ENCODE peak calls at places on chromosomes 4 and X, in five cellular contexts. One of them, this sample, is unnamed.
A peak's percentile ranks its signal among the peaks of the same experiment; 100 is the strongest.

GRCh38 chr4:119733431-119733830 is 104.8 kb upstream of the PDE5A start:
- DNase-seq in kidney glomerular epithelial cell: peak; percentile 24
- DNase-seq in stimulated activated CD8-positive, alpha-beta memory T cell treated with anti-CD3 and anti-CD28 coated beads, Interleukin-12 subunit alpha, Interleukin-12 subunit beta, amount 100 ng/mL, for 4 hours: no peak
- DNase-seq in sciatic nerve: no peak
- DNase-seq in activated CD8-positive, alpha-beta memory T cell treated with anti-CD3 and anti-CD28 coated beads for 24 hours: no peak
- DNase-seq in this sample: no peak

GRCh38 chr4:168630445-168631187 is 133.8 kb downstream of the PALLD start:
- DNase-seq in activated CD8-positive, alpha-beta memory T cell treated with anti-CD3 and anti-CD28 coated beads for 24 hours: no peak
- DNase-seq in sciatic nerve: no peak
- DNase-seq in kidney glomerular epithelial cell: peak; percentile 83
- DNase-seq in stimulated activated CD8-positive, alpha-beta memory T cell treated with anti-CD3 and anti-CD28 coated beads, Interleukin-12 subunit alpha, Interleukin-12 subunit beta, amount 100 ng/mL, for 4 hours: no peak
- DNase-seq in this sample: no peak

GRCh38 chr4:3491681-3492405 is 28.7 kb downstream of the DOK7 start:
- DNase-seq in sciatic nerve: no peak
- DNase-seq in stimulated activated CD8-positive, alpha-beta memory T cell treated with anti-CD3 and anti-CD28 coated beads, Interleukin-12 subunit alpha, Interleukin-12 subunit beta, amount 100 ng/mL, for 4 hours: no peak
- DNase-seq in activated CD8-positive, alpha-beta memory T cell treated with anti-CD3 and anti-CD28 coated beads for 24 hours: no peak
- DNase-seq in kidney glomerular epithelial cell: no peak
- DNase-seq in this sample: no peak

GRCh38 chrX:29143756-29144155 is 556.5 kb downstream of the IL1RAPL1 start:
- DNase-seq in kidney glomerular epithelial cell: no peak
- DNase-seq in activated CD8-positive, alpha-beta memory T cell treated with anti-CD3 and anti-CD28 coated beads for 24 hours: no peak
- DNase-seq in stimulated activated CD8-positive, alpha-beta memory T cell treated with anti-CD3 and anti-CD28 coated beads, Interleukin-12 subunit alpha, Interleukin-12 subunit beta, amount 100 ng/mL, for 4 hours: no peak
- DNase-seq in sciatic nerve: no peak
- DNase-seq in this sample: no peak

GRCh38 chrX:120672389-120672788 is 42.5 kb upstream of the C1GALT1C1 start:
- DNase-seq in kidney glomerular epithelial cell: peak; percentile 29
- DNase-seq in stimulated activated CD8-positive, alpha-beta memory T cell treated with anti-CD3 and anti-CD28 coated beads, Interleukin-12 subunit alpha, Interleukin-12 subunit beta, amount 100 ng/mL, for 4 hours: no peak
- DNase-seq in sciatic nerve: peak; percentile 58
- DNase-seq in activated CD8-positive, alpha-beta memory T cell treated with anti-CD3 and anti-CD28 coated beads for 24 hours: no peak
- DNase-seq in this sample: no peak

GRCh38 chr4:41448935-41449334 is 89.0 kb upstream of the LIMCH1 start:
- DNase-seq in sciatic nerve: peak; percentile 76
- DNase-seq in stimulated activated CD8-positive, alpha-beta memory T cell treated with anti-CD3 and anti-CD28 coated beads, Interleukin-12 subunit alpha, Interleukin-12 subunit beta, amount 100 ng/mL, for 4 hours: no peak
- DNase-seq in kidney glomerular epithelial cell: no peak
- DNase-seq in activated CD8-positive, alpha-beta memory T cell treated with anti-CD3 and anti-CD28 coated beads for 24 hours: no peak
- DNase-seq in this sample: no peak

GRCh38 chrX:153873282-153874090 is 12.5 kb downstream of the L1CAM start:
- DNase-seq in sciatic nerve: no peak
- DNase-seq in stimulated activated CD8-positive, alpha-beta memory T cell treated with anti-CD3 and anti-CD28 coated beads, Interleukin-12 subunit alpha, Interleukin-12 subunit beta, amount 100 ng/mL, for 4 hours: no peak
- DNase-seq in activated CD8-positive, alpha-beta memory T cell treated with anti-CD3 and anti-CD28 coated beads for 24 hours: no peak
- DNase-seq in kidney glomerular epithelial cell: no peak
- DNase-seq in this sample: no peak

GRCh38 chrX:44568196-44568595 is 25.5 kb upstream of the FUNDC1 start:
- DNase-seq in kidney glomerular epithelial cell: no peak
- DNase-seq in sciatic nerve: no peak
- DNase-seq in activated CD8-positive, alpha-beta memory T cell treated with anti-CD3 and anti-CD28 coated beads for 24 hours: no peak
- DNase-seq in stimulated activated CD8-positive, alpha-beta memory T cell treated with anti-CD3 and anti-CD28 coated beads, Interleukin-12 subunit alpha, Interleukin-12 subunit beta, amount 100 ng/mL, for 4 hours: no peak
- DNase-seq in this sample: no peak

GRCh38 chr4:1172971-1173757 is 781 bp upstream of the SPON2 start:
- DNase-seq in stimulated activated CD8-positive, alpha-beta memory T cell treated with anti-CD3 and anti-CD28 coated beads, Interleukin-12 subunit alpha, Interleukin-12 subunit beta, amount 100 ng/mL, for 4 hours: no peak
- DNase-seq in kidney glomerular epithelial cell: peak; percentile 86
- DNase-seq in sciatic nerve: no peak
- DNase-seq in activated CD8-positive, alpha-beta memory T cell treated with anti-CD3 and anti-CD28 coated beads for 24 hours: no peak
- DNase-seq in this sample: peak; percentile 83

GRCh38 chrX:14032383-14032782 is 2.7 kb upstream of the GEMIN8 start:
- DNase-seq in activated CD8-positive, alpha-beta memory T cell treated with anti-CD3 and anti-CD28 coated beads for 24 hours: peak; percentile 78
- DNase-seq in stimulated activated CD8-positive, alpha-beta memory T cell treated with anti-CD3 and anti-CD28 coated beads, Interleukin-12 subunit alpha, Interleukin-12 subunit beta, amount 100 ng/mL, for 4 hours: peak; percentile 14
- DNase-seq in kidney glomerular epithelial cell: peak; percentile 29
- DNase-seq in sciatic nerve: no peak
- DNase-seq in this sample: no peak

GRCh38 chr4:8090312-8090711 is 68.3 kb downstream of the ABLIM2 start:
- DNase-seq in stimulated activated CD8-positive, alpha-beta memory T cell treated with anti-CD3 and anti-CD28 coated beads, Interleukin-12 subunit alpha, Interleukin-12 subunit beta, amount 100 ng/mL, for 4 hours: no peak
- DNase-seq in activated CD8-positive, alpha-beta memory T cell treated with anti-CD3 and anti-CD28 coated beads for 24 hours: no peak
- DNase-seq in sciatic nerve: no peak
- DNase-seq in kidney glomerular epithelial cell: no peak
- DNase-seq in this sample: no peak

GRCh38 chrX:25028726-25029125 is 13.0 kb upstream of the ARX start:
- DNase-seq in activated CD8-positive, alpha-beta memory T cell treated with anti-CD3 and anti-CD28 coated beads for 24 hours: no peak
- DNase-seq in kidney glomerular epithelial cell: no peak
- DNase-seq in sciatic nerve: no peak
- DNase-seq in stimulated activated CD8-positive, alpha-beta memory T cell treated with anti-CD3 and anti-CD28 coated beads, Interleukin-12 subunit alpha, Interleukin-12 subunit beta, amount 100 ng/mL, for 4 hours: no peak
- DNase-seq in this sample: no peak

GRCh38 chr4:118270492-118270891 is 82.3 kb downstream of the PRSS12 start:
- DNase-seq in kidney glomerular epithelial cell: peak; percentile 20
- DNase-seq in activated CD8-positive, alpha-beta memory T cell treated with anti-CD3 and anti-CD28 coated beads for 24 hours: no peak
- DNase-seq in sciatic nerve: no peak
- DNase-seq in stimulated activated CD8-positive, alpha-beta memory T cell treated with anti-CD3 and anti-CD28 coated beads, Interleukin-12 subunit alpha, Interleukin-12 subunit beta, amount 100 ng/mL, for 4 hours: no peak
- DNase-seq in this sample: no peak

GRCh38 chr4:138953962-138954371 is 61.6 kb upstream of the NOCT start:
- DNase-seq in activated CD8-positive, alpha-beta memory T cell treated with anti-CD3 and anti-CD28 coated beads for 24 hours: no peak
- DNase-seq in kidney glomerular epithelial cell: peak; percentile 93
- DNase-seq in stimulated activated CD8-positive, alpha-beta memory T cell treated with anti-CD3 and anti-CD28 coated beads, Interleukin-12 subunit alpha, Interleukin-12 subunit beta, amount 100 ng/mL, for 4 hours: no peak
- DNase-seq in sciatic nerve: no peak
- DNase-seq in this sample: no peak

GRCh38 chr4:82500106-82500738 is 61.6 kb downstream of the TMEM150C start:
- DNase-seq in sciatic nerve: no peak
- DNase-seq in activated CD8-positive, alpha-beta memory T cell treated with anti-CD3 and anti-CD28 coated beads for 24 hours: no peak
- DNase-seq in kidney glomerular epithelial cell: no peak
- DNase-seq in stimulated activated CD8-positive, alpha-beta memory T cell treated with anti-CD3 and anti-CD28 coated beads, Interleukin-12 subunit alpha, Interleukin-12 subunit beta, amount 100 ng/mL, for 4 hours: no peak
- DNase-seq in this sample: no peak

GRCh38 chr4:136818811-136819210 is 713.5 kb downstream of the PCDH18 start:
- DNase-seq in stimulated activated CD8-positive, alpha-beta memory T cell treated with anti-CD3 and anti-CD28 coated beads, Interleukin-12 subunit alpha, Interleukin-12 subunit beta, amount 100 ng/mL, for 4 hours: no peak
- DNase-seq in sciatic nerve: no peak
- DNase-seq in activated CD8-positive, alpha-beta memory T cell treated with anti-CD3 and anti-CD28 coated beads for 24 hours: no peak
- DNase-seq in kidney glomerular epithelial cell: no peak
- DNase-seq in this sample: no peak

GRCh38 chr4:146159384-146160058 is 16.0 kb upstream of the LSM6 start:
- DNase-seq in stimulated activated CD8-positive, alpha-beta memory T cell treated with anti-CD3 and anti-CD28 coated beads, Interleukin-12 subunit alpha, Interleukin-12 subunit beta, amount 100 ng/mL, for 4 hours: no peak
- DNase-seq in sciatic nerve: no peak
- DNase-seq in kidney glomerular epithelial cell: no peak
- DNase-seq in activated CD8-positive, alpha-beta memory T cell treated with anti-CD3 and anti-CD28 coated beads for 24 hours: no peak
- DNase-seq in this sample: no peak

GRCh38 chrX:14913241-14913640 is 40.0 kb downstream of the MOSPD2 start:
- DNase-seq in kidney glomerular epithelial cell: no peak
- DNase-seq in sciatic nerve: no peak
- DNase-seq in stimulated activated CD8-positive, alpha-beta memory T cell treated with anti-CD3 and anti-CD28 coated beads, Interleukin-12 subunit alpha, Interleukin-12 subunit beta, amount 100 ng/mL, for 4 hours: no peak
- DNase-seq in activated CD8-positive, alpha-beta memory T cell treated with anti-CD3 and anti-CD28 coated beads for 24 hours: no peak
- DNase-seq in this sample: no peak

GRCh38 chr4:153115322-153116100 is 88.7 kb upstream of the TRIM2 start:
- DNase-seq in kidney glomerular epithelial cell: peak; percentile 74
- DNase-seq in activated CD8-positive, alpha-beta memory T cell treated with anti-CD3 and anti-CD28 coated beads for 24 hours: peak; percentile 83
- DNase-seq in stimulated activated CD8-positive, alpha-beta memory T cell treated with anti-CD3 and anti-CD28 coated beads, Interleukin-12 subunit alpha, Interleukin-12 subunit beta, amount 100 ng/mL, for 4 hours: peak; percentile 54
- DNase-seq in sciatic nerve: no peak
- DNase-seq in this sample: peak; percentile 76

GRCh38 chr4:168707205-168707604 is 210.4 kb downstream of the PALLD start:
- DNase-seq in stimulated activated CD8-positive, alpha-beta memory T cell treated with anti-CD3 and anti-CD28 coated beads, Interleukin-12 subunit alpha, Interleukin-12 subunit beta, amount 100 ng/mL, for 4 hours: no peak
- DNase-seq in kidney glomerular epithelial cell: no peak
- DNase-seq in activated CD8-positive, alpha-beta memory T cell treated with anti-CD3 and anti-CD28 coated beads for 24 hours: no peak
- DNase-seq in sciatic nerve: no peak
- DNase-seq in this sample: no peak

GRCh38 chr4:13580018-13580417 is 35.7 kb upstream of the NKX3-2 start:
- DNase-seq in stimulated activated CD8-positive, alpha-beta memory T cell treated with anti-CD3 and anti-CD28 coated beads, Interleukin-12 subunit alpha, Interleukin-12 subunit beta, amount 100 ng/mL, for 4 hours: no peak
- DNase-seq in activated CD8-positive, alpha-beta memory T cell treated with anti-CD3 and anti-CD28 coated beads for 24 hours: no peak
- DNase-seq in kidney glomerular epithelial cell: no peak
- DNase-seq in sciatic nerve: no peak
- DNase-seq in this sample: no peak

GRCh38 chr4:122091836-122092235 is 60.3 kb upstream of the BLTP1 start:
- DNase-seq in stimulated activated CD8-positive, alpha-beta memory T cell treated with anti-CD3 and anti-CD28 coated beads, Interleukin-12 subunit alpha, Interleukin-12 subunit beta, amount 100 ng/mL, for 4 hours: no peak
- DNase-seq in activated CD8-positive, alpha-beta memory T cell treated with anti-CD3 and anti-CD28 coated beads for 24 hours: no peak
- DNase-seq in sciatic nerve: no peak
- DNase-seq in kidney glomerular epithelial cell: no peak
- DNase-seq in this sample: no peak

GRCh38 chr4:142474398-142475087 is 371.6 kb downstream of the INPP4B start:
- DNase-seq in activated CD8-positive, alpha-beta memory T cell treated with anti-CD3 and anti-CD28 coated beads for 24 hours: no peak
- DNase-seq in kidney glomerular epithelial cell: no peak
- DNase-seq in stimulated activated CD8-positive, alpha-beta memory T cell treated with anti-CD3 and anti-CD28 coated beads, Interleukin-12 subunit alpha, Interleukin-12 subunit beta, amount 100 ng/mL, for 4 hours: no peak
- DNase-seq in sciatic nerve: no peak
- DNase-seq in this sample: no peak

GRCh38 chrX:108271397-108271787 is 166.8 kb downstream of the COL4A6 start:
- DNase-seq in stimulated activated CD8-positive, alpha-beta memory T cell treated with anti-CD3 and anti-CD28 coated beads, Interleukin-12 subunit alpha, Interleukin-12 subunit beta, amount 100 ng/mL, for 4 hours: no peak
- DNase-seq in activated CD8-positive, alpha-beta memory T cell treated with anti-CD3 and anti-CD28 coated beads for 24 hours: no peak
- DNase-seq in sciatic nerve: no peak
- DNase-seq in kidney glomerular epithelial cell: no peak
- DNase-seq in this sample: no peak

GRCh38 chrX:120200851-120201250 is 42.4 kb downstream of the RHOXF2 start:
- DNase-seq in activated CD8-positive, alpha-beta memory T cell treated with anti-CD3 and anti-CD28 coated beads for 24 hours: no peak
- DNase-seq in stimulated activated CD8-positive, alpha-beta memory T cell treated with anti-CD3 and anti-CD28 coated beads, Interleukin-12 subunit alpha, Interleukin-12 subunit beta, amount 100 ng/mL, for 4 hours: no peak
- DNase-seq in sciatic nerve: no peak
- DNase-seq in kidney glomerular epithelial cell: no peak
- DNase-seq in this sample: peak; percentile 67

GRCh38 chrX:69186651-69187050 is 21.4 kb upstream of the PJA1 start:
- DNase-seq in kidney glomerular epithelial cell: no peak
- DNase-seq in sciatic nerve: no peak
- DNase-seq in stimulated activated CD8-positive, alpha-beta memory T cell treated with anti-CD3 and anti-CD28 coated beads, Interleukin-12 subunit alpha, Interleukin-12 subunit beta, amount 100 ng/mL, for 4 hours: no peak
- DNase-seq in activated CD8-positive, alpha-beta memory T cell treated with anti-CD3 and anti-CD28 coated beads for 24 hours: peak; percentile 24
- DNase-seq in this sample: peak; percentile 69

GRCh38 chrX:34586936-34587335 is 70.1 kb downstream of the TMEM47 start:
- DNase-seq in stimulated activated CD8-positive, alpha-beta memory T cell treated with anti-CD3 and anti-CD28 coated beads, Interleukin-12 subunit alpha, Interleukin-12 subunit beta, amount 100 ng/mL, for 4 hours: no peak
- DNase-seq in kidney glomerular epithelial cell: no peak
- DNase-seq in sciatic nerve: no peak
- DNase-seq in activated CD8-positive, alpha-beta memory T cell treated with anti-CD3 and anti-CD28 coated beads for 24 hours: no peak
- DNase-seq in this sample: no peak

GRCh38 chrX:105610401-105610800 is 211.9 kb upstream of the NRK start:
- DNase-seq in stimulated activated CD8-positive, alpha-beta memory T cell treated with anti-CD3 and anti-CD28 coated beads, Interleukin-12 subunit alpha, Interleukin-12 subunit beta, amount 100 ng/mL, for 4 hours: no peak
- DNase-seq in activated CD8-positive, alpha-beta memory T cell treated with anti-CD3 and anti-CD28 coated beads for 24 hours: no peak
- DNase-seq in kidney glomerular epithelial cell: no peak
- DNase-seq in sciatic nerve: no peak
- DNase-seq in this sample: no peak

GRCh38 chr4:75821966-75822365 is 80.3 kb downstream of the PPEF2 start:
- DNase-seq in activated CD8-positive, alpha-beta memory T cell treated with anti-CD3 and anti-CD28 coated beads for 24 hours: no peak
- DNase-seq in sciatic nerve: no peak
- DNase-seq in stimulated activated CD8-positive, alpha-beta memory T cell treated with anti-CD3 and anti-CD28 coated beads, Interleukin-12 subunit alpha, Interleukin-12 subunit beta, amount 100 ng/mL, for 4 hours: no peak
- DNase-seq in kidney glomerular epithelial cell: no peak
- DNase-seq in this sample: no peak

GRCh38 chr4:12595986-12596385 is 888.2 kb downstream of the RAB28 start:
- DNase-seq in activated CD8-positive, alpha-beta memory T cell treated with anti-CD3 and anti-CD28 coated beads for 24 hours: no peak
- DNase-seq in stimulated activated CD8-positive, alpha-beta memory T cell treated with anti-CD3 and anti-CD28 coated beads, Interleukin-12 subunit alpha, Interleukin-12 subunit beta, amount 100 ng/mL, for 4 hours: no peak
- DNase-seq in kidney glomerular epithelial cell: no peak
- DNase-seq in sciatic nerve: no peak
- DNase-seq in this sample: no peak

GRCh38 chr4:7135389-7135746 is 57.0 kb upstream of the SORCS2 start:
- DNase-seq in kidney glomerular epithelial cell: no peak
- DNase-seq in activated CD8-positive, alpha-beta memory T cell treated with anti-CD3 and anti-CD28 coated beads for 24 hours: no peak
- DNase-seq in sciatic nerve: peak; percentile 81
- DNase-seq in stimulated activated CD8-positive, alpha-beta memory T cell treated with anti-CD3 and anti-CD28 coated beads, Interleukin-12 subunit alpha, Interleukin-12 subunit beta, amount 100 ng/mL, for 4 hours: no peak
- DNase-seq in this sample: peak; percentile 88